ENCODE peak calls at places on chromosomes 11 and 22, in seven cellular contexts. One of them, this sample, is unnamed.

GRCh38 chr22:32622004-32622761 is 147.6 kb downstream of the FBXO7 start:
- DNase-seq in heart right ventricle: peak; percentile 67
- DNase-seq in AG04450: peak; percentile 94
- DNase-seq in mammary epithelial cell: no peak
- DNase-seq in mucosa of descending colon: no peak
- DNase-seq in CD14-positive monocyte: no peak
- DNase-seq in colonic mucosa: peak; percentile 39
- DNase-seq in this sample: no peak

GRCh38 chr11:27300974-27301373 is 62.0 kb downstream of the CCDC34 start:
- DNase-seq in mucosa of descending colon: no peak
- DNase-seq in heart right ventricle: no peak
- DNase-seq in colonic mucosa: no peak
- DNase-seq in CD14-positive monocyte: no peak
- DNase-seq in mammary epithelial cell: peak; percentile 15
- DNase-seq in AG04450: no peak
- DNase-seq in this sample: no peak

GRCh38 chr11:34148504-34149165 is 43.2 kb downstream of the NAT10 start:
- DNase-seq in mammary epithelial cell: no peak
- DNase-seq in heart right ventricle: no peak
- DNase-seq in mucosa of descending colon: no peak
- DNase-seq in colonic mucosa: no peak
- DNase-seq in CD14-positive monocyte: no peak
- DNase-seq in AG04450: no peak
- DNase-seq in this sample: peak; percentile 47

GRCh38 chr11:94295534-94295933 is 8.8 kb upstream of the IZUMO1R start:
- DNase-seq in colonic mucosa: no peak
- DNase-seq in mucosa of descending colon: no peak
- DNase-seq in heart right ventricle: no peak
- DNase-seq in mammary epithelial cell: peak; percentile 16
- DNase-seq in CD14-positive monocyte: no peak
- DNase-seq in AG04450: no peak
- DNase-seq in this sample: no peak

GRCh38 chr11:1870326-1870696 is 17.4 kb downstream of the LSP1 start:
- DNase-seq in AG04450: no peak
- DNase-seq in mucosa of descending colon: peak; percentile 24
- DNase-seq in CD14-positive monocyte: no peak
- DNase-seq in colonic mucosa: no peak
- DNase-seq in heart right ventricle: no peak
- DNase-seq in mammary epithelial cell: no peak
- DNase-seq in this sample: no peak

GRCh38 chr11:125938418-125938817 is 7.4 kb upstream of the VSIG10L2 start:
- DNase-seq in colonic mucosa: no peak
- DNase-seq in mammary epithelial cell: no peak
- DNase-seq in mucosa of descending colon: no peak
- DNase-seq in heart right ventricle: no peak
- DNase-seq in AG04450: no peak
- DNase-seq in CD14-positive monocyte: no peak
- DNase-seq in this sample: no peak

GRCh38 chr22:30228509-30229359 is 17.8 kb downstream of the LIF start:
- DNase-seq in colonic mucosa: no peak
- DNase-seq in mucosa of descending colon: no peak
- DNase-seq in heart right ventricle: no peak
- DNase-seq in CD14-positive monocyte: no peak
- DNase-seq in AG04450: no peak
- DNase-seq in mammary epithelial cell: peak; percentile 97
- DNase-seq in this sample: no peak

GRCh38 chr11:96187779-96188624 is 155.0 kb downstream of the MAML2 start:
- DNase-seq in colonic mucosa: no peak
- DNase-seq in heart right ventricle: peak; percentile 26
- DNase-seq in AG04450: no peak
- DNase-seq in mammary epithelial cell: peak; percentile 82
- DNase-seq in mucosa of descending colon: no peak
- DNase-seq in CD14-positive monocyte: no peak
- DNase-seq in this sample: no peak

GRCh38 chr11:19919050-19919561 is 206.5 kb downstream of the NAV2 start:
- DNase-seq in mucosa of descending colon: no peak
- DNase-seq in mammary epithelial cell: peak; percentile 96
- DNase-seq in CD14-positive monocyte: no peak
- DNase-seq in heart right ventricle: peak; percentile 29
- DNase-seq in colonic mucosa: no peak
- DNase-seq in AG04450: peak; percentile 85
- DNase-seq in this sample: no peak

GRCh38 chr22:22712666-22713365 is 68.4 kb downstream of the GGTLC2 start:
- DNase-seq in mammary epithelial cell: no peak
- DNase-seq in colonic mucosa: no peak
- DNase-seq in heart right ventricle: no peak
- DNase-seq in mucosa of descending colon: no peak
- DNase-seq in AG04450: no peak
- DNase-seq in CD14-positive monocyte: no peak
- DNase-seq in this sample: no peak

GRCh38 chr11:8603696-8604077 is 9.7 kb upstream of the STK33 start:
- DNase-seq in mucosa of descending colon: no peak
- DNase-seq in CD14-positive monocyte: no peak
- DNase-seq in AG04450: no peak
- DNase-seq in colonic mucosa: no peak
- DNase-seq in heart right ventricle: no peak
- DNase-seq in mammary epithelial cell: no peak
- DNase-seq in this sample: no peak

GRCh38 chr11:8605956-8606355 is 11.9 kb upstream of the STK33 start:
- DNase-seq in colonic mucosa: no peak
- DNase-seq in heart right ventricle: no peak
- DNase-seq in CD14-positive monocyte: no peak
- DNase-seq in mammary epithelial cell: no peak
- DNase-seq in mucosa of descending colon: no peak
- DNase-seq in AG04450: no peak
- DNase-seq in this sample: no peak

GRCh38 chr11:8601376-8602133 is 7.5 kb upstream of the STK33 start:
- DNase-seq in heart right ventricle: no peak
- DNase-seq in colonic mucosa: no peak
- DNase-seq in AG04450: no peak
- DNase-seq in CD14-positive monocyte: no peak
- DNase-seq in mammary epithelial cell: no peak
- DNase-seq in mucosa of descending colon: no peak
- DNase-seq in this sample: no peak

GRCh38 chr11:8608646-8609045 is 14.6 kb upstream of the STK33 start:
- DNase-seq in mammary epithelial cell: peak; percentile 59
- DNase-seq in colonic mucosa: no peak
- DNase-seq in heart right ventricle: no peak
- DNase-seq in CD14-positive monocyte: no peak
- DNase-seq in mucosa of descending colon: no peak
- DNase-seq in AG04450: no peak
- DNase-seq in this sample: no peak

GRCh38 chr11:8604078-8604723 is 10.2 kb upstream of the STK33 start:
- DNase-seq in AG04450: peak; percentile 100
- DNase-seq in heart right ventricle: no peak
- DNase-seq in CD14-positive monocyte: peak; percentile 60
- DNase-seq in mucosa of descending colon: peak; percentile 72
- DNase-seq in colonic mucosa: peak; percentile 69
- DNase-seq in mammary epithelial cell: peak; percentile 100
- DNase-seq in this sample: no peak
- TF ChIP-seq CTCF in AG04450: peak; percentile 67
- TF ChIP-seq CTCF in heart right ventricle: peak; percentile 32
- TF ChIP-seq CTCF in CD14-positive monocyte: peak; percentile 83
- TF ChIP-seq CTCF in mucosa of descending colon: peak; percentile 47
- TF ChIP-seq CTCF in colonic mucosa: peak; percentile 83
- TF ChIP-seq CTCF in mammary epithelial cell: peak; percentile 79
- TF ChIP-seq CTCF in this sample: peak; percentile 77

GRCh38 chr11:117479372-117479771 is 151.7 kb downstream of the CEP164 start:
- DNase-seq in mammary epithelial cell: no peak
- DNase-seq in heart right ventricle: no peak
- DNase-seq in colonic mucosa: no peak
- DNase-seq in AG04450: no peak
- DNase-seq in mucosa of descending colon: no peak
- DNase-seq in CD14-positive monocyte: no peak
- DNase-seq in this sample: no peak
- TF ChIP-seq CTCF in mammary epithelial cell: no peak
- TF ChIP-seq CTCF in heart right ventricle: no peak
- TF ChIP-seq CTCF in colonic mucosa: no peak
- TF ChIP-seq CTCF in AG04450: no peak
- TF ChIP-seq CTCF in mucosa of descending colon: no peak
- TF ChIP-seq CTCF in CD14-positive monocyte: no peak
- TF ChIP-seq CTCF in this sample: peak; percentile 13

GRCh38 chr11:48116843-48117242 is 99.8 kb upstream of the OR4B1 start:
- DNase-seq in colonic mucosa: no peak
- DNase-seq in heart right ventricle: no peak
- DNase-seq in AG04450: no peak
- DNase-seq in mammary epithelial cell: no peak
- DNase-seq in CD14-positive monocyte: no peak
- DNase-seq in mucosa of descending colon: no peak
- DNase-seq in this sample: no peak
- TF ChIP-seq CTCF in colonic mucosa: peak; percentile 34
- TF ChIP-seq CTCF in heart right ventricle: no peak
- TF ChIP-seq CTCF in AG04450: peak; percentile 36
- TF ChIP-seq CTCF in mammary epithelial cell: peak; percentile 31
- TF ChIP-seq CTCF in CD14-positive monocyte: peak; percentile 46
- TF ChIP-seq CTCF in mucosa of descending colon: no peak
- TF ChIP-seq CTCF in this sample: peak; percentile 62

GRCh38 chr22:36564422-36565151 is 35.6 kb upstream of the EIF3D start:
- DNase-seq in heart right ventricle: no peak
- DNase-seq in mammary epithelial cell: no peak
- DNase-seq in mucosa of descending colon: no peak
- DNase-seq in AG04450: no peak
- DNase-seq in colonic mucosa: no peak
- DNase-seq in CD14-positive monocyte: no peak
- DNase-seq in this sample: no peak

GRCh38 chr22:36562261-36562835 is 33.4 kb upstream of the EIF3D start:
- DNase-seq in heart right ventricle: no peak
- DNase-seq in AG04450: no peak
- DNase-seq in mammary epithelial cell: peak; percentile 65
- DNase-seq in CD14-positive monocyte: no peak
- DNase-seq in mucosa of descending colon: no peak
- DNase-seq in colonic mucosa: no peak
- DNase-seq in this sample: no peak

GRCh38 chr22:36563898-36564297 is 34.9 kb upstream of the EIF3D start:
- DNase-seq in mucosa of descending colon: no peak
- DNase-seq in colonic mucosa: no peak
- DNase-seq in mammary epithelial cell: no peak
- DNase-seq in heart right ventricle: no peak
- DNase-seq in AG04450: no peak
- DNase-seq in CD14-positive monocyte: no peak
- DNase-seq in this sample: no peak

GRCh38 chr22:36563444-36563843 is 34.5 kb upstream of the EIF3D start:
- DNase-seq in colonic mucosa: no peak
- DNase-seq in AG04450: no peak
- DNase-seq in heart right ventricle: no peak
- DNase-seq in mucosa of descending colon: no peak
- DNase-seq in CD14-positive monocyte: no peak
- DNase-seq in mammary epithelial cell: no peak
- DNase-seq in this sample: no peak

GRCh38 chr22:36563001-36563400 is 34.0 kb upstream of the EIF3D start:
- DNase-seq in mucosa of descending colon: no peak
- DNase-seq in AG04450: no peak
- DNase-seq in CD14-positive monocyte: no peak
- DNase-seq in mammary epithelial cell: no peak
- DNase-seq in heart right ventricle: no peak
- DNase-seq in colonic mucosa: no peak
- DNase-seq in this sample: no peak
- TF ChIP-seq CTCF in mucosa of descending colon: no peak
- TF ChIP-seq CTCF in AG04450: no peak
- TF ChIP-seq CTCF in CD14-positive monocyte: no peak
- TF ChIP-seq CTCF in mammary epithelial cell: no peak
- TF ChIP-seq CTCF in heart right ventricle: no peak
- TF ChIP-seq CTCF in colonic mucosa: no peak
- TF ChIP-seq CTCF in this sample: peak; percentile 43

GRCh38 chr22:23744001-23744400 is 6.9 kb downstream of the ZNF70 start:
- DNase-seq in mammary epithelial cell: no peak
- DNase-seq in heart right ventricle: no peak
- DNase-seq in mucosa of descending colon: no peak
- DNase-seq in colonic mucosa: no peak
- DNase-seq in AG04450: no peak
- DNase-seq in CD14-positive monocyte: no peak
- DNase-seq in this sample: no peak
- TF ChIP-seq CTCF in mammary epithelial cell: no peak
- TF ChIP-seq CTCF in heart right ventricle: no peak
- TF ChIP-seq CTCF in mucosa of descending colon: no peak
- TF ChIP-seq CTCF in colonic mucosa: no peak
- TF ChIP-seq CTCF in AG04450: no peak
- TF ChIP-seq CTCF in CD14-positive monocyte: no peak
- TF ChIP-seq CTCF in this sample: no peak

GRCh38 chr11:86955111-86955673 is at the start of gene FZD4:
- DNase-seq in AG04450: peak; percentile 50
- DNase-seq in colonic mucosa: peak; percentile 87
- DNase-seq in heart right ventricle: peak; percentile 92
- DNase-seq in mucosa of descending colon: peak; percentile 93
- DNase-seq in CD14-positive monocyte: no peak
- DNase-seq in mammary epithelial cell: peak; percentile 87
- DNase-seq in this sample: peak; percentile 95
- TF ChIP-seq CTCF in AG04450: no peak
- TF ChIP-seq CTCF in colonic mucosa: no peak
- TF ChIP-seq CTCF in heart right ventricle: no peak
- TF ChIP-seq CTCF in mucosa of descending colon: peak; percentile 4
- TF ChIP-seq CTCF in CD14-positive monocyte: no peak
- TF ChIP-seq CTCF in mammary epithelial cell: no peak
- TF ChIP-seq CTCF in this sample: no peak

GRCh38 chr11:75664366-75664765 is 4.5 kb downstream of the MAP6 start:
- DNase-seq in mammary epithelial cell: no peak
- DNase-seq in AG04450: no peak
- DNase-seq in CD14-positive monocyte: no peak
- DNase-seq in heart right ventricle: no peak
- DNase-seq in mucosa of descending colon: no peak
- DNase-seq in colonic mucosa: no peak
- DNase-seq in this sample: no peak

GRCh38 chr11:75667268-75667830 is 1.5 kb downstream of the MAP6 start:
- DNase-seq in CD14-positive monocyte: no peak
- DNase-seq in heart right ventricle: peak; percentile 20
- DNase-seq in mucosa of descending colon: peak; percentile 35
- DNase-seq in AG04450: no peak
- DNase-seq in mammary epithelial cell: no peak
- DNase-seq in colonic mucosa: no peak
- DNase-seq in this sample: no peak

GRCh38 chr11:75659836-75660235 is 9.0 kb downstream of the MAP6 start:
- DNase-seq in mammary epithelial cell: no peak
- DNase-seq in heart right ventricle: no peak
- DNase-seq in mucosa of descending colon: no peak
- DNase-seq in AG04450: no peak
- DNase-seq in colonic mucosa: no peak
- DNase-seq in CD14-positive monocyte: no peak
- DNase-seq in this sample: no peak

GRCh38 chr11:75665126-75665525 is 3.7 kb downstream of the MAP6 start:
- DNase-seq in CD14-positive monocyte: no peak
- DNase-seq in mammary epithelial cell: no peak
- DNase-seq in AG04450: no peak
- DNase-seq in mucosa of descending colon: no peak
- DNase-seq in heart right ventricle: no peak
- DNase-seq in colonic mucosa: no peak
- DNase-seq in this sample: no peak

GRCh38 chr11:75663808-75664207 is 5.0 kb downstream of the MAP6 start:
- DNase-seq in colonic mucosa: no peak
- DNase-seq in heart right ventricle: no peak
- DNase-seq in mammary epithelial cell: no peak
- DNase-seq in AG04450: no peak
- DNase-seq in CD14-positive monocyte: no peak
- DNase-seq in mucosa of descending colon: no peak
- DNase-seq in this sample: no peak
- TF ChIP-seq CTCF in colonic mucosa: no peak
- TF ChIP-seq CTCF in heart right ventricle: no peak
- TF ChIP-seq CTCF in mammary epithelial cell: no peak
- TF ChIP-seq CTCF in AG04450: no peak
- TF ChIP-seq CTCF in CD14-positive monocyte: no peak
- TF ChIP-seq CTCF in mucosa of descending colon: no peak
- TF ChIP-seq CTCF in this sample: no peak

This sample was measured in chondrocyte.